ENCODE peak calls at places on chromosomes 13 and 19, in nine cellular contexts. One of them, this sample, is unnamed.

GRCh38 chr19:5078666-5079409 is 109.9 kb downstream of the KDM4B start:
- DNase-seq in brain pericyte: no peak
- DNase-seq in RWPE1: no peak
- DNase-seq in stimulated activated CD8-positive, alpha-beta memory T cell treated with anti-CD3 and anti-CD28 coated beads, Interleukin-15, amount 100 ng/mL, for 4 hours: no peak
- DNase-seq in mucosa of descending colon: no peak
- DNase-seq in ecto neural progenitor cell: no peak
- DNase-seq in brain microvascular endothelial cell: no peak
- DNase-seq in activated gamma-delta T cell treated with Interleukin-2 at 50 U/mL for 16 hours: no peak
- DNase-seq in activated CD4-positive, alpha-beta T cell treated with anti-CD3 and anti-CD28 coated beads, Interleukin-2, amount 50 U/mL, for 24 hours: no peak
- DNase-seq in this sample: no peak

GRCh38 chr19:21604351-21604926 is 99.0 kb downstream of the ZNF429 start:
- DNase-seq in brain pericyte: no peak
- DNase-seq in RWPE1: peak
- DNase-seq in stimulated activated CD8-positive, alpha-beta memory T cell treated with anti-CD3 and anti-CD28 coated beads, Interleukin-15, amount 100 ng/mL, for 4 hours: no peak
- DNase-seq in mucosa of descending colon: peak
- DNase-seq in ecto neural progenitor cell: no peak
- DNase-seq in brain microvascular endothelial cell: no peak
- DNase-seq in activated gamma-delta T cell treated with Interleukin-2 at 50 U/mL for 16 hours: no peak
- DNase-seq in activated CD4-positive, alpha-beta T cell treated with anti-CD3 and anti-CD28 coated beads, Interleukin-2, amount 50 U/mL, for 24 hours: no peak
- DNase-seq in this sample: no peak

GRCh38 chr13:106243011-106243410 is 292.5 kb downstream of the EFNB2 start:
- DNase-seq in brain pericyte: no peak
- DNase-seq in RWPE1: no peak
- DNase-seq in stimulated activated CD8-positive, alpha-beta memory T cell treated with anti-CD3 and anti-CD28 coated beads, Interleukin-15, amount 100 ng/mL, for 4 hours: no peak
- DNase-seq in mucosa of descending colon: no peak
- DNase-seq in ecto neural progenitor cell: no peak
- DNase-seq in brain microvascular endothelial cell: no peak
- DNase-seq in activated gamma-delta T cell treated with Interleukin-2 at 50 U/mL for 16 hours: no peak
- DNase-seq in activated CD4-positive, alpha-beta T cell treated with anti-CD3 and anti-CD28 coated beads, Interleukin-2, amount 50 U/mL, for 24 hours: no peak
- DNase-seq in this sample: no peak

GRCh38 chr13:25181597-25181996 is 9.5 kb upstream of the AMER2 start:
- DNase-seq in brain pericyte: no peak
- DNase-seq in RWPE1: no peak
- DNase-seq in stimulated activated CD8-positive, alpha-beta memory T cell treated with anti-CD3 and anti-CD28 coated beads, Interleukin-15, amount 100 ng/mL, for 4 hours: no peak
- DNase-seq in mucosa of descending colon: no peak
- DNase-seq in ecto neural progenitor cell: no peak
- DNase-seq in brain microvascular endothelial cell: no peak
- DNase-seq in activated gamma-delta T cell treated with Interleukin-2 at 50 U/mL for 16 hours: no peak
- DNase-seq in activated CD4-positive, alpha-beta T cell treated with anti-CD3 and anti-CD28 coated beads, Interleukin-2, amount 50 U/mL, for 24 hours: no peak
- DNase-seq in this sample: no peak

GRCh38 chr19:37342753-37343152 is 28.1 kb upstream of the ZNF527 start:
- DNase-seq in brain pericyte: no peak
- DNase-seq in RWPE1: no peak
- DNase-seq in stimulated activated CD8-positive, alpha-beta memory T cell treated with anti-CD3 and anti-CD28 coated beads, Interleukin-15, amount 100 ng/mL, for 4 hours: no peak
- DNase-seq in mucosa of descending colon: no peak
- DNase-seq in ecto neural progenitor cell: no peak
- DNase-seq in brain microvascular endothelial cell: no peak
- DNase-seq in activated gamma-delta T cell treated with Interleukin-2 at 50 U/mL for 16 hours: no peak
- DNase-seq in activated CD4-positive, alpha-beta T cell treated with anti-CD3 and anti-CD28 coated beads, Interleukin-2, amount 50 U/mL, for 24 hours: no peak
- DNase-seq in this sample: no peak

GRCh38 chr19:39479916-39480315 is 722 bp upstream of the TIMM50 start:
- DNase-seq in brain pericyte: no peak
- DNase-seq in RWPE1: no peak
- DNase-seq in stimulated activated CD8-positive, alpha-beta memory T cell treated with anti-CD3 and anti-CD28 coated beads, Interleukin-15, amount 100 ng/mL, for 4 hours: no peak
- DNase-seq in mucosa of descending colon: no peak
- DNase-seq in ecto neural progenitor cell: no peak
- DNase-seq in brain microvascular endothelial cell: no peak
- DNase-seq in activated gamma-delta T cell treated with Interleukin-2 at 50 U/mL for 16 hours: no peak
- DNase-seq in activated CD4-positive, alpha-beta T cell treated with anti-CD3 and anti-CD28 coated beads, Interleukin-2, amount 50 U/mL, for 24 hours: no peak
- DNase-seq in this sample: no peak

GRCh38 chr13:56558698-56559320 is 581.9 kb upstream of the PRR20A start:
- DNase-seq in brain pericyte: no peak
- DNase-seq in RWPE1: peak
- DNase-seq in stimulated activated CD8-positive, alpha-beta memory T cell treated with anti-CD3 and anti-CD28 coated beads, Interleukin-15, amount 100 ng/mL, for 4 hours: no peak
- DNase-seq in mucosa of descending colon: no peak
- DNase-seq in ecto neural progenitor cell: no peak
- DNase-seq in brain microvascular endothelial cell: no peak
- DNase-seq in activated gamma-delta T cell treated with Interleukin-2 at 50 U/mL for 16 hours: no peak
- DNase-seq in activated CD4-positive, alpha-beta T cell treated with anti-CD3 and anti-CD28 coated beads, Interleukin-2, amount 50 U/mL, for 24 hours: no peak
- DNase-seq in this sample: no peak

GRCh38 chr13:86403213-86403612 is 604.0 kb upstream of the SLITRK6 start:
- DNase-seq in brain pericyte: no peak
- DNase-seq in RWPE1: no peak
- DNase-seq in stimulated activated CD8-positive, alpha-beta memory T cell treated with anti-CD3 and anti-CD28 coated beads, Interleukin-15, amount 100 ng/mL, for 4 hours: no peak
- DNase-seq in mucosa of descending colon: no peak
- DNase-seq in ecto neural progenitor cell: no peak
- DNase-seq in brain microvascular endothelial cell: no peak
- DNase-seq in activated gamma-delta T cell treated with Interleukin-2 at 50 U/mL for 16 hours: no peak
- DNase-seq in activated CD4-positive, alpha-beta T cell treated with anti-CD3 and anti-CD28 coated beads, Interleukin-2, amount 50 U/mL, for 24 hours: no peak
- DNase-seq in this sample: no peak

GRCh38 chr13:57045816-57046691 is 94.7 kb upstream of the PRR20A start:
- DNase-seq in brain pericyte: no peak
- DNase-seq in RWPE1: no peak
- DNase-seq in stimulated activated CD8-positive, alpha-beta memory T cell treated with anti-CD3 and anti-CD28 coated beads, Interleukin-15, amount 100 ng/mL, for 4 hours: no peak
- DNase-seq in mucosa of descending colon: peak
- DNase-seq in ecto neural progenitor cell: no peak
- DNase-seq in brain microvascular endothelial cell: no peak
- DNase-seq in activated gamma-delta T cell treated with Interleukin-2 at 50 U/mL for 16 hours: no peak
- DNase-seq in activated CD4-positive, alpha-beta T cell treated with anti-CD3 and anti-CD28 coated beads, Interleukin-2, amount 50 U/mL, for 24 hours: no peak
- DNase-seq in this sample: no peak

GRCh38 chr13:49561064-49561410 is 24.3 kb downstream of the RCBTB1 start:
- DNase-seq in brain pericyte: no peak
- DNase-seq in RWPE1: no peak
- DNase-seq in stimulated activated CD8-positive, alpha-beta memory T cell treated with anti-CD3 and anti-CD28 coated beads, Interleukin-15, amount 100 ng/mL, for 4 hours: no peak
- DNase-seq in mucosa of descending colon: no peak
- DNase-seq in ecto neural progenitor cell: no peak
- DNase-seq in brain microvascular endothelial cell: no peak
- DNase-seq in activated gamma-delta T cell treated with Interleukin-2 at 50 U/mL for 16 hours: no peak
- DNase-seq in activated CD4-positive, alpha-beta T cell treated with anti-CD3 and anti-CD28 coated beads, Interleukin-2, amount 50 U/mL, for 24 hours: no peak
- DNase-seq in this sample: no peak

GRCh38 chr19:2799273-2800020 is 14.1 kb downstream of the THOP1 start:
- DNase-seq in brain pericyte: no peak
- DNase-seq in RWPE1: no peak
- DNase-seq in stimulated activated CD8-positive, alpha-beta memory T cell treated with anti-CD3 and anti-CD28 coated beads, Interleukin-15, amount 100 ng/mL, for 4 hours: no peak
- DNase-seq in mucosa of descending colon: no peak
- DNase-seq in ecto neural progenitor cell: no peak
- DNase-seq in brain microvascular endothelial cell: no peak
- DNase-seq in activated gamma-delta T cell treated with Interleukin-2 at 50 U/mL for 16 hours: no peak
- DNase-seq in activated CD4-positive, alpha-beta T cell treated with anti-CD3 and anti-CD28 coated beads, Interleukin-2, amount 50 U/mL, for 24 hours: no peak
- DNase-seq in this sample: no peak

GRCh38 chr19:42420055-42420544 is 7.1 kb downstream of the LIPE start:
- DNase-seq in brain pericyte: no peak
- DNase-seq in RWPE1: peak
- DNase-seq in stimulated activated CD8-positive, alpha-beta memory T cell treated with anti-CD3 and anti-CD28 coated beads, Interleukin-15, amount 100 ng/mL, for 4 hours: peak
- DNase-seq in mucosa of descending colon: peak
- DNase-seq in ecto neural progenitor cell: no peak
- DNase-seq in brain microvascular endothelial cell: peak
- DNase-seq in activated gamma-delta T cell treated with Interleukin-2 at 50 U/mL for 16 hours: peak
- DNase-seq in activated CD4-positive, alpha-beta T cell treated with anti-CD3 and anti-CD28 coated beads, Interleukin-2, amount 50 U/mL, for 24 hours: peak
- DNase-seq in this sample: no peak

GRCh38 chr13:28401303-28402056 is 93.4 kb downstream of the FLT1 start:
- DNase-seq in brain pericyte: peak
- DNase-seq in RWPE1: no peak
- DNase-seq in stimulated activated CD8-positive, alpha-beta memory T cell treated with anti-CD3 and anti-CD28 coated beads, Interleukin-15, amount 100 ng/mL, for 4 hours: no peak
- DNase-seq in mucosa of descending colon: no peak
- DNase-seq in ecto neural progenitor cell: no peak
- DNase-seq in brain microvascular endothelial cell: peak
- DNase-seq in activated gamma-delta T cell treated with Interleukin-2 at 50 U/mL for 16 hours: no peak
- DNase-seq in activated CD4-positive, alpha-beta T cell treated with anti-CD3 and anti-CD28 coated beads, Interleukin-2, amount 50 U/mL, for 24 hours: no peak
- DNase-seq in this sample: no peak

GRCh38 chr19:5309438-5310204 is 31.0 kb downstream of the PTPRS start:
- DNase-seq in brain pericyte: no peak
- DNase-seq in RWPE1: no peak
- DNase-seq in stimulated activated CD8-positive, alpha-beta memory T cell treated with anti-CD3 and anti-CD28 coated beads, Interleukin-15, amount 100 ng/mL, for 4 hours: no peak
- DNase-seq in mucosa of descending colon: no peak
- DNase-seq in ecto neural progenitor cell: no peak
- DNase-seq in brain microvascular endothelial cell: no peak
- DNase-seq in activated gamma-delta T cell treated with Interleukin-2 at 50 U/mL for 16 hours: no peak
- DNase-seq in activated CD4-positive, alpha-beta T cell treated with anti-CD3 and anti-CD28 coated beads, Interleukin-2, amount 50 U/mL, for 24 hours: no peak
- DNase-seq in this sample: no peak

GRCh38 chr19:54180691-54181091 is 7.7 kb upstream of the TMC4 start:
- DNase-seq in brain pericyte: no peak
- DNase-seq in RWPE1: no peak
- DNase-seq in stimulated activated CD8-positive, alpha-beta memory T cell treated with anti-CD3 and anti-CD28 coated beads, Interleukin-15, amount 100 ng/mL, for 4 hours: no peak
- DNase-seq in mucosa of descending colon: no peak
- DNase-seq in ecto neural progenitor cell: no peak
- DNase-seq in brain microvascular endothelial cell: no peak
- DNase-seq in activated gamma-delta T cell treated with Interleukin-2 at 50 U/mL for 16 hours: no peak
- DNase-seq in activated CD4-positive, alpha-beta T cell treated with anti-CD3 and anti-CD28 coated beads, Interleukin-2, amount 50 U/mL, for 24 hours: no peak
- DNase-seq in this sample: no peak

GRCh38 chr13:24911135-24911524 is 147.2 kb downstream of the RNF17 start:
- DNase-seq in brain pericyte: no peak
- DNase-seq in RWPE1: peak
- DNase-seq in stimulated activated CD8-positive, alpha-beta memory T cell treated with anti-CD3 and anti-CD28 coated beads, Interleukin-15, amount 100 ng/mL, for 4 hours: no peak
- DNase-seq in mucosa of descending colon: no peak
- DNase-seq in ecto neural progenitor cell: no peak
- DNase-seq in brain microvascular endothelial cell: peak
- DNase-seq in activated gamma-delta T cell treated with Interleukin-2 at 50 U/mL for 16 hours: no peak
- DNase-seq in activated CD4-positive, alpha-beta T cell treated with anti-CD3 and anti-CD28 coated beads, Interleukin-2, amount 50 U/mL, for 24 hours: no peak
- DNase-seq in this sample: no peak

GRCh38 chr19:29917911-29918310 is 24.1 kb upstream of the URI1 start:
- DNase-seq in brain pericyte: no peak
- DNase-seq in RWPE1: no peak
- DNase-seq in stimulated activated CD8-positive, alpha-beta memory T cell treated with anti-CD3 and anti-CD28 coated beads, Interleukin-15, amount 100 ng/mL, for 4 hours: no peak
- DNase-seq in mucosa of descending colon: no peak
- DNase-seq in ecto neural progenitor cell: no peak
- DNase-seq in brain microvascular endothelial cell: no peak
- DNase-seq in activated gamma-delta T cell treated with Interleukin-2 at 50 U/mL for 16 hours: no peak
- DNase-seq in activated CD4-positive, alpha-beta T cell treated with anti-CD3 and anti-CD28 coated beads, Interleukin-2, amount 50 U/mL, for 24 hours: no peak
- DNase-seq in this sample: no peak

GRCh38 chr19:13574933-13575332 is 68.7 kb upstream of the CACNA1A start:
- DNase-seq in brain pericyte: no peak
- DNase-seq in RWPE1: peak
- DNase-seq in stimulated activated CD8-positive, alpha-beta memory T cell treated with anti-CD3 and anti-CD28 coated beads, Interleukin-15, amount 100 ng/mL, for 4 hours: no peak
- DNase-seq in mucosa of descending colon: no peak
- DNase-seq in ecto neural progenitor cell: no peak
- DNase-seq in brain microvascular endothelial cell: no peak
- DNase-seq in activated gamma-delta T cell treated with Interleukin-2 at 50 U/mL for 16 hours: no peak
- DNase-seq in activated CD4-positive, alpha-beta T cell treated with anti-CD3 and anti-CD28 coated beads, Interleukin-2, amount 50 U/mL, for 24 hours: no peak
- DNase-seq in this sample: no peak

GRCh38 chr13:44685641-44686040 is 109.5 kb upstream of the TSC22D1 start:
- DNase-seq in brain pericyte: no peak
- DNase-seq in RWPE1: no peak
- DNase-seq in stimulated activated CD8-positive, alpha-beta memory T cell treated with anti-CD3 and anti-CD28 coated beads, Interleukin-15, amount 100 ng/mL, for 4 hours: no peak
- DNase-seq in mucosa of descending colon: no peak
- DNase-seq in ecto neural progenitor cell: no peak
- DNase-seq in brain microvascular endothelial cell: no peak
- DNase-seq in activated gamma-delta T cell treated with Interleukin-2 at 50 U/mL for 16 hours: no peak
- DNase-seq in activated CD4-positive, alpha-beta T cell treated with anti-CD3 and anti-CD28 coated beads, Interleukin-2, amount 50 U/mL, for 24 hours: no peak
- DNase-seq in this sample: no peak

GRCh38 chr19:43331435-43332010 is 22.0 kb upstream of the CD177 start:
- DNase-seq in brain pericyte: no peak
- DNase-seq in RWPE1: no peak
- DNase-seq in stimulated activated CD8-positive, alpha-beta memory T cell treated with anti-CD3 and anti-CD28 coated beads, Interleukin-15, amount 100 ng/mL, for 4 hours: no peak
- DNase-seq in mucosa of descending colon: no peak
- DNase-seq in ecto neural progenitor cell: no peak
- DNase-seq in brain microvascular endothelial cell: no peak
- DNase-seq in activated gamma-delta T cell treated with Interleukin-2 at 50 U/mL for 16 hours: no peak
- DNase-seq in activated CD4-positive, alpha-beta T cell treated with anti-CD3 and anti-CD28 coated beads, Interleukin-2, amount 50 U/mL, for 24 hours: no peak
- DNase-seq in this sample: no peak

GRCh38 chr19:5125797-5126497 is 157.0 kb downstream of the KDM4B start:
- DNase-seq in brain pericyte: no peak
- DNase-seq in RWPE1: no peak
- DNase-seq in stimulated activated CD8-positive, alpha-beta memory T cell treated with anti-CD3 and anti-CD28 coated beads, Interleukin-15, amount 100 ng/mL, for 4 hours: no peak
- DNase-seq in mucosa of descending colon: no peak
- DNase-seq in ecto neural progenitor cell: no peak
- DNase-seq in brain microvascular endothelial cell: no peak
- DNase-seq in activated gamma-delta T cell treated with Interleukin-2 at 50 U/mL for 16 hours: no peak
- DNase-seq in activated CD4-positive, alpha-beta T cell treated with anti-CD3 and anti-CD28 coated beads, Interleukin-2, amount 50 U/mL, for 24 hours: no peak
- DNase-seq in this sample: no peak

GRCh38 chr13:27960362-27961226 is 8.5 kb downstream of the CDX2 start:
- DNase-seq in brain pericyte: no peak
- DNase-seq in RWPE1: peak
- DNase-seq in stimulated activated CD8-positive, alpha-beta memory T cell treated with anti-CD3 and anti-CD28 coated beads, Interleukin-15, amount 100 ng/mL, for 4 hours: no peak
- DNase-seq in mucosa of descending colon: peak
- DNase-seq in ecto neural progenitor cell: peak
- DNase-seq in brain microvascular endothelial cell: peak
- DNase-seq in activated gamma-delta T cell treated with Interleukin-2 at 50 U/mL for 16 hours: no peak
- DNase-seq in activated CD4-positive, alpha-beta T cell treated with anti-CD3 and anti-CD28 coated beads, Interleukin-2, amount 50 U/mL, for 24 hours: no peak
- DNase-seq in this sample: peak

GRCh38 chr19:13619203-13619632 is 112.9 kb upstream of the CACNA1A start:
- DNase-seq in brain pericyte: no peak
- DNase-seq in RWPE1: no peak
- DNase-seq in stimulated activated CD8-positive, alpha-beta memory T cell treated with anti-CD3 and anti-CD28 coated beads, Interleukin-15, amount 100 ng/mL, for 4 hours: no peak
- DNase-seq in mucosa of descending colon: no peak
- DNase-seq in ecto neural progenitor cell: no peak
- DNase-seq in brain microvascular endothelial cell: peak
- DNase-seq in activated gamma-delta T cell treated with Interleukin-2 at 50 U/mL for 16 hours: no peak
- DNase-seq in activated CD4-positive, alpha-beta T cell treated with anti-CD3 and anti-CD28 coated beads, Interleukin-2, amount 50 U/mL, for 24 hours: no peak
- DNase-seq in this sample: no peak

GRCh38 chr13:62910541-62910940 is 1494.9 kb upstream of the PCDH20 start:
- DNase-seq in brain pericyte: no peak
- DNase-seq in RWPE1: no peak
- DNase-seq in stimulated activated CD8-positive, alpha-beta memory T cell treated with anti-CD3 and anti-CD28 coated beads, Interleukin-15, amount 100 ng/mL, for 4 hours: no peak
- DNase-seq in mucosa of descending colon: no peak
- DNase-seq in ecto neural progenitor cell: no peak
- DNase-seq in brain microvascular endothelial cell: no peak
- DNase-seq in activated gamma-delta T cell treated with Interleukin-2 at 50 U/mL for 16 hours: no peak
- DNase-seq in activated CD4-positive, alpha-beta T cell treated with anti-CD3 and anti-CD28 coated beads, Interleukin-2, amount 50 U/mL, for 24 hours: no peak
- DNase-seq in this sample: no peak

GRCh38 chr13:98681017-98681416 is 71.5 kb downstream of the SLC15A1 start:
- DNase-seq in brain pericyte: peak
- DNase-seq in RWPE1: no peak
- DNase-seq in stimulated activated CD8-positive, alpha-beta memory T cell treated with anti-CD3 and anti-CD28 coated beads, Interleukin-15, amount 100 ng/mL, for 4 hours: no peak
- DNase-seq in mucosa of descending colon: no peak
- DNase-seq in ecto neural progenitor cell: no peak
- DNase-seq in brain microvascular endothelial cell: no peak
- DNase-seq in activated gamma-delta T cell treated with Interleukin-2 at 50 U/mL for 16 hours: no peak
- DNase-seq in activated CD4-positive, alpha-beta T cell treated with anti-CD3 and anti-CD28 coated beads, Interleukin-2, amount 50 U/mL, for 24 hours: no peak
- DNase-seq in this sample: no peak

GRCh38 chr13:41588899-41589298 is 131.5 kb downstream of the RGCC start:
- DNase-seq in brain pericyte: no peak
- DNase-seq in RWPE1: peak
- DNase-seq in stimulated activated CD8-positive, alpha-beta memory T cell treated with anti-CD3 and anti-CD28 coated beads, Interleukin-15, amount 100 ng/mL, for 4 hours: no peak
- DNase-seq in mucosa of descending colon: no peak
- DNase-seq in ecto neural progenitor cell: no peak
- DNase-seq in brain microvascular endothelial cell: peak
- DNase-seq in activated gamma-delta T cell treated with Interleukin-2 at 50 U/mL for 16 hours: no peak
- DNase-seq in activated CD4-positive, alpha-beta T cell treated with anti-CD3 and anti-CD28 coated beads, Interleukin-2, amount 50 U/mL, for 24 hours: no peak
- DNase-seq in this sample: no peak

GRCh38 chr19:58182989-58183821 is at the start of gene ZNF274:
- DNase-seq in brain pericyte: peak
- DNase-seq in RWPE1: peak
- DNase-seq in stimulated activated CD8-positive, alpha-beta memory T cell treated with anti-CD3 and anti-CD28 coated beads, Interleukin-15, amount 100 ng/mL, for 4 hours: peak
- DNase-seq in mucosa of descending colon: peak
- DNase-seq in ecto neural progenitor cell: peak
- DNase-seq in brain microvascular endothelial cell: peak
- DNase-seq in activated gamma-delta T cell treated with Interleukin-2 at 50 U/mL for 16 hours: peak
- DNase-seq in activated CD4-positive, alpha-beta T cell treated with anti-CD3 and anti-CD28 coated beads, Interleukin-2, amount 50 U/mL, for 24 hours: peak
- DNase-seq in this sample: peak

GRCh38 chr19:2544576-2545415 is 68.9 kb downstream of the GADD45B start:
- DNase-seq in brain pericyte: no peak
- DNase-seq in RWPE1: no peak
- DNase-seq in stimulated activated CD8-positive, alpha-beta memory T cell treated with anti-CD3 and anti-CD28 coated beads, Interleukin-15, amount 100 ng/mL, for 4 hours: no peak
- DNase-seq in mucosa of descending colon: no peak
- DNase-seq in ecto neural progenitor cell: no peak
- DNase-seq in brain microvascular endothelial cell: no peak
- DNase-seq in activated gamma-delta T cell treated with Interleukin-2 at 50 U/mL for 16 hours: no peak
- DNase-seq in activated CD4-positive, alpha-beta T cell treated with anti-CD3 and anti-CD28 coated beads, Interleukin-2, amount 50 U/mL, for 24 hours: no peak
- DNase-seq in this sample: no peak

GRCh38 chr13:72041165-72041564 is 174.2 kb upstream of the DACH1 start:
- DNase-seq in brain pericyte: no peak
- DNase-seq in RWPE1: no peak
- DNase-seq in stimulated activated CD8-positive, alpha-beta memory T cell treated with anti-CD3 and anti-CD28 coated beads, Interleukin-15, amount 100 ng/mL, for 4 hours: no peak
- DNase-seq in mucosa of descending colon: no peak
- DNase-seq in ecto neural progenitor cell: no peak
- DNase-seq in brain microvascular endothelial cell: no peak
- DNase-seq in activated gamma-delta T cell treated with Interleukin-2 at 50 U/mL for 16 hours: no peak
- DNase-seq in activated CD4-positive, alpha-beta T cell treated with anti-CD3 and anti-CD28 coated beads, Interleukin-2, amount 50 U/mL, for 24 hours: no peak
- DNase-seq in this sample: no peak

GRCh38 chr19:33379151-33379829 is 5.8 kb downstream of the CEBPG start:
- DNase-seq in brain pericyte: no peak
- DNase-seq in RWPE1: no peak
- DNase-seq in stimulated activated CD8-positive, alpha-beta memory T cell treated with anti-CD3 and anti-CD28 coated beads, Interleukin-15, amount 100 ng/mL, for 4 hours: no peak
- DNase-seq in mucosa of descending colon: no peak
- DNase-seq in ecto neural progenitor cell: no peak
- DNase-seq in brain microvascular endothelial cell: no peak
- DNase-seq in activated gamma-delta T cell treated with Interleukin-2 at 50 U/mL for 16 hours: no peak
- DNase-seq in activated CD4-positive, alpha-beta T cell treated with anti-CD3 and anti-CD28 coated beads, Interleukin-2, amount 50 U/mL, for 24 hours: no peak
- DNase-seq in this sample: no peak

GRCh38 chr19:52993342-52994178 is 20.2 kb upstream of the ERVV-1 start:
- DNase-seq in brain pericyte: peak
- DNase-seq in RWPE1: peak
- DNase-seq in stimulated activated CD8-positive, alpha-beta memory T cell treated with anti-CD3 and anti-CD28 coated beads, Interleukin-15, amount 100 ng/mL, for 4 hours: peak
- DNase-seq in mucosa of descending colon: peak
- DNase-seq in ecto neural progenitor cell: peak
- DNase-seq in brain microvascular endothelial cell: peak
- DNase-seq in activated gamma-delta T cell treated with Interleukin-2 at 50 U/mL for 16 hours: peak
- DNase-seq in activated CD4-positive, alpha-beta T cell treated with anti-CD3 and anti-CD28 coated beads, Interleukin-2, amount 50 U/mL, for 24 hours: peak
- DNase-seq in this sample: peak